ENCODE peak calls at places on chromosomes 13 and 19, in four cellular contexts. K, O, T and N are unnamed samples.

GRCh38 chr13:38830442-38831045 is 143.7 kb downstream of the FREM2 start:
- DNase-seq in K (no peak), O (no peak), T (no peak), N (no peak)

GRCh38 chr19:51065221-51065960 is 499 bp upstream of the KLK13 start:
- DNase-seq in K (no peak), O (no peak), T (no peak), N (no peak)

GRCh38 chr19:36819130-36819630 is 19.0 kb downstream of the ZNF790 start:
- DNase-seq in K (no peak), O (no peak), T (peak), N (no peak)

GRCh38 chr19:14412436-14413071 is 6.6 kb downstream of the DDX39A start:
- DNase-seq in K (no peak), O (no peak), T (no peak), N (no peak)

GRCh38 chr13:41411060-41411459 is 46.3 kb upstream of the RGCC start:
- DNase-seq in K (no peak), O (no peak), T (no peak), N (no peak)

GRCh38 chr19:50745221-50745620 is 22.1 kb downstream of the CLEC11A start:
- DNase-seq in K (no peak), O (no peak), T (no peak), N (no peak)

GRCh38 chr19:38898788-38899446 is 501 bp downstream of the SIRT2 start:
- DNase-seq in K (peak), O (peak), T (peak), N (no peak)

GRCh38 chr13:102021777-102022176 is 380.1 kb downstream of the FGF14 start:
- DNase-seq in K (no peak), O (no peak), T (no peak), N (no peak)

GRCh38 chr19:35509861-35510625 is 3.4 kb downstream of the DMKN start:
- DNase-seq in K (peak), O (peak), T (peak), N (peak)

GRCh38 chr19:32819415-32820400 is 49.9 kb downstream of the SLC7A9 start:
- DNase-seq in K (no peak), O (no peak), T (peak), N (no peak)

GRCh38 chr13:96223231-96223630 is 133.3 kb downstream of the HS6ST3 start:
- DNase-seq in K (no peak), O (no peak), T (no peak), N (no peak)

GRCh38 chr13:25699056-25699455 is 327.3 kb downstream of the ATP8A2 start:
- DNase-seq in K (no peak), O (no peak), T (no peak), N (no peak)

GRCh38 chr19:44356383-44357111 is at the start of gene ZNF112:
- DNase-seq in K (peak), O (peak), T (peak), N (no peak)

GRCh38 chr13:39039033-39039432 is 777 bp downstream of the NHLRC3 start:
- DNase-seq in K (no peak), O (no peak), T (peak), N (no peak)

GRCh38 chr13:25179011-25179410 is 6.9 kb upstream of the AMER2 start:
- DNase-seq in K (no peak), O (no peak), T (no peak), N (no peak)

GRCh38 chr19:17379221-17379631 is 2.1 kb upstream of the PLVAP start:
- DNase-seq in K (no peak), O (no peak), T (no peak), N (no peak)

GRCh38 chr13:32378012-32378411 is 49.9 kb downstream of the N4BP2L1 start:
- DNase-seq in K (no peak), O (no peak), T (no peak), N (no peak)

GRCh38 chr19:58229255-58229639 is 533 bp downstream of the ZNF544 start:
- DNase-seq in K (peak), O (no peak), T (peak), N (no peak)

GRCh38 chr19:19224852-19225494 is 13.2 kb downstream of the NCAN start:
- DNase-seq in K (peak), O (peak), T (peak), N (peak)

GRCh38 chr13:65856464-65856863 is 1373.7 kb downstream of the PCDH9 start:
- DNase-seq in K (no peak), O (no peak), T (no peak), N (no peak)

GRCh38 chr19:15469513-15470297 is 5.4 kb upstream of the RASAL3 start:
- DNase-seq in K (no peak), O (no peak), T (peak), N (no peak)

GRCh38 chr19:4910594-4911273 is 1.4 kb downstream of the UHRF1 start:
- DNase-seq in K (no peak), O (peak), T (peak), N (no peak)

GRCh38 chr13:94344126-94344863 is 135.2 kb downstream of the DCT start:
- DNase-seq in K (no peak), O (no peak), T (no peak), N (no peak)

GRCh38 chr19:39398297-39398864 is 7.2 kb downstream of the MED29 start:
- DNase-seq in K (no peak), O (peak), T (no peak), N (peak)

GRCh38 chr19:18366027-18366435 is 19.9 kb upstream of the GDF15 start:
- DNase-seq in K (no peak), O (no peak), T (peak), N (no peak)

GRCh38 chr19:51031880-51032225 is 2.9 kb downstream of the KLK12 start:
- DNase-seq in K (no peak), O (no peak), T (no peak), N (no peak)

GRCh38 chr19:55179570-55180484 is at the start of gene SYT5:
- DNase-seq in K (no peak), O (peak), T (peak), N (no peak)

GRCh38 chr13:77330009-77330471 is 3.1 kb upstream of the MYCBP2 start:
- DNase-seq in K (no peak), O (no peak), T (no peak), N (no peak)

GRCh38 chr13:75181906-75182305 is 300.1 kb downstream of the TBC1D4 start:
- DNase-seq in K (peak), O (no peak), T (no peak), N (peak)

GRCh38 chr19:6359942-6360341 is 1.4 kb upstream of the CLPP start:
- DNase-seq in K (no peak), O (no peak), T (no peak), N (no peak)

GRCh38 chr19:1663854-1664253 is 11.4 kb upstream of the TCF3 start:
- DNase-seq in K (no peak), O (no peak), T (no peak), N (no peak)

GRCh38 chr19:46422344-46422743 is 6.4 kb downstream of the PNMA8C start:
- DNase-seq in K (no peak), O (no peak), T (no peak), N (no peak)

GRCh38 chr13:43698743-43699142 is 88.0 kb downstream of the ENOX1 start:
- DNase-seq in K (no peak), O (no peak), T (no peak), N (no peak)